ENCODE peak calls at places on chromosomes 2 and 18, in five cellular contexts. One of them, this sample, is unnamed.

GRCh38 chr2:143128681-143129580 is at the start of gene ARHGAP15:
- DNase-seq in vagina: no peak
- DNase-seq in CD8-positive, alpha-beta memory T cell: peak
- DNase-seq in brain microvascular endothelial cell: no peak
- DNase-seq in IMR-90: no peak
- DNase-seq in this sample: no peak

GRCh38 chr2:47359375-47359868 is 43.5 kb upstream of the MSH2 start:
- DNase-seq in IMR-90: no peak
- DNase-seq in vagina: no peak
- DNase-seq in brain microvascular endothelial cell: no peak
- DNase-seq in CD8-positive, alpha-beta memory T cell: no peak
- DNase-seq in this sample: no peak

GRCh38 chr18:8260847-8261246 is 348.4 kb upstream of the RAB12 start:
- DNase-seq in IMR-90: no peak
- DNase-seq in CD8-positive, alpha-beta memory T cell: no peak
- DNase-seq in vagina: no peak
- DNase-seq in brain microvascular endothelial cell: no peak
- DNase-seq in this sample: no peak

GRCh38 chr2:62277688-62278087 is 81.8 kb downstream of the B3GNT2 start:
- DNase-seq in brain microvascular endothelial cell: no peak
- DNase-seq in CD8-positive, alpha-beta memory T cell: no peak
- DNase-seq in vagina: no peak
- DNase-seq in IMR-90: no peak
- DNase-seq in this sample: no peak

GRCh38 chr2:135245055-135245454 is 193.0 kb downstream of the RAB3GAP1 start:
- DNase-seq in vagina: no peak
- DNase-seq in brain microvascular endothelial cell: peak
- DNase-seq in IMR-90: peak
- DNase-seq in CD8-positive, alpha-beta memory T cell: peak
- DNase-seq in this sample: peak

GRCh38 chr2:122148128-122148792 is 392.8 kb downstream of the TSN start:
- DNase-seq in brain microvascular endothelial cell: no peak
- DNase-seq in IMR-90: no peak
- DNase-seq in CD8-positive, alpha-beta memory T cell: no peak
- DNase-seq in vagina: peak
- DNase-seq in this sample: no peak

GRCh38 chr18:11587846-11588245 is 21.6 kb upstream of the SLC35G4 start:
- DNase-seq in CD8-positive, alpha-beta memory T cell: peak
- DNase-seq in brain microvascular endothelial cell: no peak
- DNase-seq in vagina: no peak
- DNase-seq in IMR-90: no peak
- DNase-seq in this sample: no peak

GRCh38 chr2:214069254-214069653 is 341.6 kb upstream of the VWC2L start:
- DNase-seq in IMR-90: peak
- DNase-seq in brain microvascular endothelial cell: peak
- DNase-seq in vagina: no peak
- DNase-seq in CD8-positive, alpha-beta memory T cell: no peak
- DNase-seq in this sample: peak

GRCh38 chr2:134118279-134119116 is 135.4 kb upstream of the MGAT5 start:
- DNase-seq in brain microvascular endothelial cell: peak
- DNase-seq in vagina: peak
- DNase-seq in CD8-positive, alpha-beta memory T cell: peak
- DNase-seq in IMR-90: peak
- DNase-seq in this sample: peak

DNA sequence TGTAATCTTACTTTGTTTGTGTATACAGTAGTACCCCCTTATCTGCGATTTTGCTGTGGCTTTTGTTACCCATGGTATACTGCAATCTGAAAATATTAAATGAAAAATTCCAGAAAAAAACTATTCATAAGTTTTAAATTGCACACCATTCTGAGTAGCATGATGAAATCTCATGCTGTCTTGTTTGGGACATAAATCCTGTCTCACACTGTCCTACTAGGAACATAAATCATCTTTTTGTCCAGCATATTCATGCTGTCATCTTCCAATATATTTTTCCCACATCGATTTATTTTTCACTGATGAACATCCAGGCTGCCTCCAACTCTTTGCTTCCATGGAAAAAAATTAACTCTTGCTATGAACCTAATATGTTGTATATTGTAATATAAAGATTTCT is 114.5 kb upstream of the MYO3B start:
- DNase-seq in vagina: no peak
- DNase-seq in CD8-positive, alpha-beta memory T cell: no peak
- DNase-seq in brain microvascular endothelial cell: no peak
- DNase-seq in IMR-90: no peak
- DNase-seq in this sample: no peak
- H3K27ac ChIP-seq in vagina: no peak
- H3K27ac ChIP-seq in CD8-positive, alpha-beta memory T cell: no peak
- H3K27ac ChIP-seq in brain microvascular endothelial cell: no peak
- H3K27ac ChIP-seq in IMR-90: no peak
- H3K27ac ChIP-seq in this sample: no peak

DNA sequence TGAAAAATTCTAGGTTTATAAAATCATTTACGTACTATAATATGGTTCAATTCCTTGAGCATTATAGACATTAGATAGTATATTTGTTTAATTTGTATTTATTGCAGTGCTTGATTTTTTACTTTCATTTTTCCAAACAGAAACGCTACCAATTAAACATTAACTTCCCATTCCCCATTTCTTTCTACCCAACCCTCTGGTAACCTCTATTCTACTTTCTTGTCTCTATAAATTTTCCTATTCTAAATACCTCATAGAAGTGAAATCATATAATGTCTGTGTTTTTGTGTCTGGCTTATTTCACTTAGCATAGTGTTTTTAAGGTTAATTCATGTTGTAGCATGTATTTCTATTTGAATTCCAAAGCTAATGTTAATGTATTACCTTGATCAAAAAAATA is 11.6 kb upstream of the SLC39A10 start:
- DNase-seq in CD8-positive, alpha-beta memory T cell: no peak
- DNase-seq in brain microvascular endothelial cell: no peak
- DNase-seq in IMR-90: no peak
- DNase-seq in vagina: no peak
- DNase-seq in this sample: no peak
- H3K27ac ChIP-seq in CD8-positive, alpha-beta memory T cell: no peak
- H3K27ac ChIP-seq in brain microvascular endothelial cell: no peak
- H3K27ac ChIP-seq in IMR-90: no peak
- H3K27ac ChIP-seq in vagina: no peak
- H3K27ac ChIP-seq in this sample: no peak

DNA sequence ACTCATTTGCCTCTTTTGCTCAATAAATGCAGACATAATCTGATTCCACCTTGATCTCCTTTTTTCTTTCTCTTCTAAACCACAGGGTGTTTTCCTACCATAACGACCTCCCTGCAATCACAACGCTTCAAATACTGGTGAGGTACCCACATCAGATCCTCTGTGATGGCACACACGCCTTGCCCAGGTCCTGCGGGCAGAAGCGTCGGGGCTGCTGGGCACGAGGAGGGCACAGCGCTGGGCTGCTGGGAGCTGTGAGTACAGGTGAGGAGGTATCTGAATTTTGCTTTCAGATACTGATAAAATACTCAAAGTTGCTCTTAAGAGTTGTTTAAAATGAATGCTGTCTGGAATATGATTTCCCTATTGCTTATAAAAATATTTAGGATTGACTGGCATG is 186.1 kb upstream of the PXDN start:
- DNase-seq in vagina: no peak
- DNase-seq in brain microvascular endothelial cell: no peak
- DNase-seq in IMR-90: no peak
- DNase-seq in CD8-positive, alpha-beta memory T cell: peak
- DNase-seq in this sample: no peak
- H3K27ac ChIP-seq in vagina: no peak
- H3K27ac ChIP-seq in brain microvascular endothelial cell: no peak
- H3K27ac ChIP-seq in IMR-90: no peak
- H3K27ac ChIP-seq in CD8-positive, alpha-beta memory T cell: no peak
- H3K27ac ChIP-seq in this sample: no peak

GRCh38 chr18:61855992-61856378 is 36.8 kb downstream of the RNF152 start:
- DNase-seq in vagina: no peak
- DNase-seq in brain microvascular endothelial cell: no peak
- DNase-seq in IMR-90: no peak
- DNase-seq in CD8-positive, alpha-beta memory T cell: no peak
- DNase-seq in this sample: no peak

GRCh38 chr18:61851940-61852451 is 40.8 kb downstream of the RNF152 start:
- DNase-seq in CD8-positive, alpha-beta memory T cell: no peak
- DNase-seq in vagina: no peak
- DNase-seq in brain microvascular endothelial cell: peak
- DNase-seq in IMR-90: peak
- DNase-seq in this sample: no peak

GRCh38 chr18:61855127-61855991 is 37.4 kb downstream of the RNF152 start:
- DNase-seq in brain microvascular endothelial cell: no peak
- DNase-seq in vagina: no peak
- DNase-seq in IMR-90: no peak
- DNase-seq in CD8-positive, alpha-beta memory T cell: no peak
- DNase-seq in this sample: no peak

GRCh38 chr18:61852496-61852895 is 40.3 kb downstream of the RNF152 start:
- DNase-seq in CD8-positive, alpha-beta memory T cell: no peak
- DNase-seq in IMR-90: no peak
- DNase-seq in brain microvascular endothelial cell: no peak
- DNase-seq in vagina: no peak
- DNase-seq in this sample: peak

GRCh38 chr18:61854578-61854977 is 38.2 kb downstream of the RNF152 start:
- DNase-seq in vagina: no peak
- DNase-seq in brain microvascular endothelial cell: peak
- DNase-seq in CD8-positive, alpha-beta memory T cell: no peak
- DNase-seq in IMR-90: peak
- DNase-seq in this sample: peak
- H3K27ac ChIP-seq in vagina: no peak
- H3K27ac ChIP-seq in brain microvascular endothelial cell: peak
- H3K27ac ChIP-seq in CD8-positive, alpha-beta memory T cell: no peak
- H3K27ac ChIP-seq in IMR-90: peak
- H3K27ac ChIP-seq in this sample: peak

GRCh38 chr2:97720746-97721145 is 7.4 kb downstream of the ZAP70 start:
- DNase-seq in vagina: no peak
- DNase-seq in CD8-positive, alpha-beta memory T cell: no peak
- DNase-seq in brain microvascular endothelial cell: no peak
- DNase-seq in IMR-90: no peak
- DNase-seq in this sample: no peak
- H3K27ac ChIP-seq in vagina: no peak
- H3K27ac ChIP-seq in CD8-positive, alpha-beta memory T cell: no peak
- H3K27ac ChIP-seq in brain microvascular endothelial cell: no peak
- H3K27ac ChIP-seq in IMR-90: no peak
- H3K27ac ChIP-seq in this sample: no peak

GRCh38 chr2:15746354-15747171 is 154.9 kb downstream of the DDX1 start:
- DNase-seq in IMR-90: no peak
- DNase-seq in CD8-positive, alpha-beta memory T cell: no peak
- DNase-seq in vagina: no peak
- DNase-seq in brain microvascular endothelial cell: no peak
- DNase-seq in this sample: no peak

GRCh38 chr2:15744820-15745219 is 153.2 kb downstream of the DDX1 start:
- DNase-seq in CD8-positive, alpha-beta memory T cell: no peak
- DNase-seq in IMR-90: no peak
- DNase-seq in brain microvascular endothelial cell: no peak
- DNase-seq in vagina: no peak
- DNase-seq in this sample: no peak

GRCh38 chr2:15745907-15746306 is 154.2 kb downstream of the DDX1 start:
- DNase-seq in brain microvascular endothelial cell: no peak
- DNase-seq in IMR-90: no peak
- DNase-seq in CD8-positive, alpha-beta memory T cell: no peak
- DNase-seq in vagina: no peak
- DNase-seq in this sample: no peak

GRCh38 chr2:15747172-15747550 is 155.5 kb downstream of the DDX1 start:
- DNase-seq in brain microvascular endothelial cell: no peak
- DNase-seq in CD8-positive, alpha-beta memory T cell: no peak
- DNase-seq in vagina: no peak
- DNase-seq in IMR-90: no peak
- DNase-seq in this sample: no peak

DNA sequence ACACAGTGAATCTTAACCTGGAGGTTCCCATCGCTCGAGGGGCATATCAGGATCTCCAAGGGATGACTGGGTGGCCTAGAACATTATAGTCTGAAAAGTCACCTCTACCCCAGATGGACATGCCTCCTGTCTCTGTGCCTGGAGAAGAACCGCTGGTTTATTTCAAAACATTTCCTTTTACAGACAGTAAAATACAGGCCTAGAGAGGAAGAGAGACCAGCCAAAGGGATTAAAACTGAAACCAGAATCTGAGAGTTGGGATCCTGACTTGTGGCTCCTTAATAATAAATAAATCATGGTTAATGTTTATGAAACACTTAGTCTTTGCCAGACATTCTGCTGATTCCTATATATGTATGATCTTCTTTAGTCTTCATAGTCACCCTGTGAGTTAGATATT is 153.7 kb downstream of the DDX1 start:
- DNase-seq in vagina: no peak
- DNase-seq in IMR-90: no peak
- DNase-seq in CD8-positive, alpha-beta memory T cell: no peak
- DNase-seq in brain microvascular endothelial cell: no peak
- DNase-seq in this sample: no peak
- H3K27ac ChIP-seq in vagina: no peak
- H3K27ac ChIP-seq in IMR-90: no peak
- H3K27ac ChIP-seq in CD8-positive, alpha-beta memory T cell: no peak
- H3K27ac ChIP-seq in brain microvascular endothelial cell: no peak
- H3K27ac ChIP-seq in this sample: no peak

GRCh38 chr18:34837769-34838194 is 127.7 kb downstream of the DTNA start:
- DNase-seq in CD8-positive, alpha-beta memory T cell: no peak
- DNase-seq in vagina: no peak
- DNase-seq in brain microvascular endothelial cell: peak
- DNase-seq in IMR-90: peak
- DNase-seq in this sample: no peak
- H3K27ac ChIP-seq in CD8-positive, alpha-beta memory T cell: no peak
- H3K27ac ChIP-seq in vagina: peak
- H3K27ac ChIP-seq in brain microvascular endothelial cell: no peak
- H3K27ac ChIP-seq in IMR-90: no peak
- H3K27ac ChIP-seq in this sample: no peak